ENCODE peak calls at places on chromosomes 4 and X, in nine cellular contexts. D is AG04450, P is astrocyte, V is upper lobe of right lung, T is K562, K is upper lobe of left lung, W is psoas muscle, H is adrenal gland, R is uterus. M is an unnamed sample.

GRCh38 chr4:3232001-3232400 is 17.0 kb upstream of the MSANTD1 start:
- DNase-seq in P (no peak), W (no peak), D (no peak), T (no peak), V (no peak), H (no peak), K (peak; percentile 43), R (no peak), M (no peak)

GRCh38 chrX:134753185-134754008 is 95.1 kb upstream of the PLAC1 start:
- DNase-seq in P (no peak), T (no peak), V (no peak), K (no peak), R (no peak), D (no peak), W (no peak), H (no peak), M (peak; percentile 11)

GRCh38 chr4:3041192-3042142 is 32.9 kb downstream of the HTT-AS start:
- DNase-seq in H (peak; percentile 65), V (peak; percentile 86), R (no peak), D (no peak), T (no peak), W (peak; percentile 94), K (peak; percentile 92), P (peak; percentile 35), M (no peak)

GRCh38 chr4:188008377-188008776 is 12.8 kb downstream of the ZFP42 start:
- DNase-seq in V (no peak), K (no peak), W (no peak), D (peak; percentile 61), T (no peak), P (peak; percentile 52), R (no peak), H (no peak), M (peak; percentile 84)

GRCh38 chrX:153433781-153434285 is 12.0 kb downstream of the TREX2 start:
- DNase-seq in K (no peak), T (no peak), P (no peak), W (no peak), H (no peak), R (no peak), D (no peak), V (no peak), M (no peak)

GRCh38 chrX:108795240-108795639 is 58.9 kb upstream of the IRS4 start:
- DNase-seq in W (no peak), K (no peak), H (no peak), P (no peak), D (no peak), R (no peak), T (no peak), V (no peak), M (no peak)

GRCh38 chrX:17738002-17738713 is 865 bp downstream of the SCML1 start:
- DNase-seq in R (peak; percentile 40), P (peak; percentile 41), W (peak; percentile 58), V (peak; percentile 74), H (peak; percentile 41), D (no peak), T (no peak), K (peak; percentile 80), M (peak; percentile 9)

GRCh38 chr4:113901994-113902787 is 77.3 kb downstream of the ARSJ start:
- DNase-seq in H (no peak), R (no peak), P (no peak), T (no peak), W (no peak), D (no peak), K (no peak), V (peak; percentile 78), M (no peak)

GRCh38 chr4:4521069-4521468 is 20.8 kb downstream of the STX18 start:
- DNase-seq in W (no peak), H (no peak), T (no peak), R (no peak), V (no peak), K (no peak), P (no peak), D (no peak), M (no peak)

GRCh38 chr4:132587626-132588025 is 561.5 kb upstream of the PCDH10 start:
- DNase-seq in W (no peak), V (no peak), H (no peak), D (no peak), R (no peak), K (no peak), T (no peak), P (peak; percentile 40), M (peak; percentile 7)

GRCh38 chr4:19236473-19236872 is 1015.2 kb upstream of the SLIT2 start:
- DNase-seq in T (no peak), V (no peak), P (no peak), R (no peak), D (no peak), W (no peak), H (no peak), K (no peak), M (no peak)

GRCh38 chr4:127309360-127310095 is 323.2 kb upstream of the INTU start:
- DNase-seq in T (no peak), V (no peak), H (no peak), D (no peak), R (no peak), W (no peak), P (peak; percentile 40), K (no peak), M (no peak)

GRCh38 chr4:152936446-152937279 is 540 bp downstream of the FHDC1 start:
- DNase-seq in W (peak; percentile 57), K (peak; percentile 88), R (peak; percentile 29), P (peak; percentile 27), V (peak; percentile 77), H (no peak), D (no peak), T (peak; percentile 51), M (peak; percentile 51)

GRCh38 chrX:18354369-18355329 is at the start of gene SCML2:
- DNase-seq in R (peak; percentile 43), T (peak; percentile 71), K (peak; percentile 91), W (peak; percentile 54), D (no peak), P (peak; percentile 12), V (peak; percentile 68), H (peak; percentile 56), M (no peak)

GRCh38 chrX:48998391-48998790 is 3.7 kb downstream of the GRIPAP1 start:
- DNase-seq in H (no peak), T (no peak), R (no peak), K (no peak), V (no peak), W (no peak), P (no peak), D (no peak), M (no peak)

GRCh38 chrX:115345654-115346014 is 56.1 kb downstream of the LUZP4 start:
- DNase-seq in R (no peak), W (no peak), V (no peak), D (no peak), H (no peak), T (no peak), K (no peak), P (no peak), M (no peak)

GRCh38 chr4:56049428-56050212 is 100.9 kb downstream of the CEP135 start:
- DNase-seq in W (no peak), D (no peak), H (peak; percentile 24), R (no peak), T (no peak), V (peak; percentile 64), K (peak; percentile 85), P (peak; percentile 34), M (no peak)

GRCh38 chrX:48511561-48511960 is 2.8 kb downstream of the PORCN start:
- DNase-seq in P (no peak), R (no peak), V (no peak), T (peak; percentile 31), K (no peak), H (no peak), W (no peak), D (no peak), M (no peak)

DNA sequence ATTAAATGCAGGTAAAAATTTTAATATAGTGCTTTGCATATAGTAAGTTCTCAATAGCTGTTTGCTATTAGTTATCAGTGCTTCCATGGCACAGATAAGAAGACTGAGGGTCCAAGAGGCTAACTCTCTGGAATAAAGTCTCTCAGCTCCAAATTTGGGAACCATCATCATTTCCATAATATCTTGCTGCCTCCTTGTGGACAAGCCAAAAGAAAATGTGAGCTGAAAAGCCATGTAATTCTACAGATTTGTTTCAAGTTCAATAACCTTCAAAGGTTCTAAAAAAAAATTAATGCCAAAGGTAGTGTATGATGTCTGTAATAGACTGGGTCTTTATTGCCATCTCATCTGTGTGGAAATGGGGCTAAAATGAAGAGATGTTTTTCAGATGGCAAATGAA is 136.9 kb upstream of the VCX start:
- DNase-seq in K (no peak), H (no peak), D (no peak), T (no peak), W (no peak), V (no peak), P (no peak), R (no peak), M (no peak)
- TF ChIP-seq CTCF in K (no peak), H (no peak), D (no peak), T (no peak), W (peak; percentile 11), V (peak; percentile 8), P (no peak), R (peak; percentile 7), M (peak; percentile 52)

GRCh38 chrX:81215685-81216084 is 13.8 kb downstream of the SH3BGRL start:
- DNase-seq in P (no peak), K (no peak), W (no peak), R (no peak), H (no peak), D (no peak), V (no peak), T (no peak), M (no peak)
- H3K27ac ChIP-seq in P (no peak overlapping the region), K (no peak overlapping the region), W (no peak overlapping the region), R (peak overlapping the region; percentile 28), H (no peak overlapping the region), D (no peak overlapping the region), V (no peak overlapping the region), T (no peak overlapping the region), M (no peak overlapping the region)

GRCh38 chr4:141109983-141110382 is 23.3 kb downstream of the RNF150 start:
- DNase-seq in T (no peak), H (no peak), D (no peak), R (no peak), V (no peak), K (no peak), W (no peak), P (no peak), M (no peak)

GRCh38 chr4:141102367-141102766 is 30.9 kb downstream of the RNF150 start:
- DNase-seq in V (no peak), R (no peak), P (peak; percentile 85), D (no peak), W (no peak), H (peak; percentile 29), T (no peak), K (no peak), M (peak; percentile 40)

DNA sequence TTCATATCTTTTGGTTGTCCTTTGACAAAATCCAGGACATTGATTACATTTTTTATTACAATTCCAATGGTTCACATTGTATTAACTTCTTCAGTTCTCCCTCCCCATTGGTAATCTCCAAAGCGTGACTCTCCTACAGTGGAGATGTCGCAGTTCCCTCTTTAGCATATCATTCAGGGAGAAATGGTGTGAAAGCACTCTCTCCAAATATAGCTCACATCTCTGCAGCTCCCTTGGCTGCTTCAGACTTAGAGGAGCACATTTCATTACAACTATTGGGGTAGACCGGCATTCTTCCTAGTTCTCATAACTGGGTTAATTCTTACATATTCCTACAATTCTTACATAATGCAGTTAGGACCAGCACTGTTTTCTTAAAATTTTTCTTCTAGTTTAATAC is 25.3 kb downstream of the RNF150 start:
- DNase-seq in K (no peak), D (no peak), P (no peak), H (no peak), R (no peak), W (no peak), V (no peak), T (no peak), M (no peak)
- H3K27me3 ChIP-seq in K (no peaks in the 10 kb centered on the region), D (no peaks in the 10 kb centered on the region), P (no peaks in the 10 kb centered on the region), H (no peaks in the 10 kb centered on the region), R (no peaks in the 10 kb centered on the region), W (no peaks in the 10 kb centered on the region), V (no peaks in the 10 kb centered on the region), T (no peaks in the 10 kb centered on the region), M (no peaks in the 10 kb centered on the region)

GRCh38 chr4:7850489-7850888 is 89.2 kb downstream of the AFAP1 start:
- DNase-seq in R (no peak), W (no peak), V (no peak), D (no peak), H (no peak), K (peak; percentile 53), T (peak; percentile 38), P (no peak), M (no peak)
- TF ChIP-seq CTCF in R (no peak), W (no peak), V (no peak), D (no peak), H (no peak), K (no peak), T (peak; percentile 70), P (no peak), M (peak; percentile 28)

M was measured in foreskin keratinocyte.